ENCODE peak calls at places on chromosomes 11 and 22, in seven cellular contexts. One of them, this sample, is unnamed.

GRCh38 chr11:72924568-72925190 is 110.5 kb downstream of the ATG16L2 start:
- DNase-seq in GM13976: peak
- DNase-seq in GM20000: no peak
- DNase-seq in AG04450: no peak
- DNase-seq in bronchial epithelial cell: peak
- DNase-seq in AG09309: peak
- DNase-seq in GM12865: peak
- DNase-seq in this sample: peak

GRCh38 chr11:62295504-62295903 is 3.4 kb downstream of the SCGB1D4 start:
- DNase-seq in GM12865: peak
- DNase-seq in GM13976: no peak
- DNase-seq in GM20000: no peak
- DNase-seq in AG04450: no peak
- DNase-seq in bronchial epithelial cell: peak
- DNase-seq in AG09309: no peak
- DNase-seq in this sample: no peak

GRCh38 chr11:104968856-104969776 is 742 bp upstream of the CASP4 start:
- DNase-seq in AG09309: no peak
- DNase-seq in GM20000: peak
- DNase-seq in AG04450: no peak
- DNase-seq in bronchial epithelial cell: no peak
- DNase-seq in GM12865: no peak
- DNase-seq in GM13976: no peak
- DNase-seq in this sample: no peak

GRCh38 chr11:62922189-62922589 is 1.0 kb upstream of the CHRM1 start:
- DNase-seq in bronchial epithelial cell: peak
- DNase-seq in AG04450: no peak
- DNase-seq in AG09309: no peak
- DNase-seq in GM12865: no peak
- DNase-seq in GM13976: no peak
- DNase-seq in GM20000: no peak
- DNase-seq in this sample: no peak

GRCh38 chr11:35761887-35762286 is 99.3 kb downstream of the TRIM44 start:
- DNase-seq in AG04450: no peak
- DNase-seq in bronchial epithelial cell: no peak
- DNase-seq in GM12865: no peak
- DNase-seq in AG09309: no peak
- DNase-seq in GM13976: no peak
- DNase-seq in GM20000: no peak
- DNase-seq in this sample: no peak

GRCh38 chr22:42308887-42309468 is 38.5 kb upstream of the TCF20 start:
- DNase-seq in bronchial epithelial cell: no peak
- DNase-seq in AG04450: no peak
- DNase-seq in GM20000: no peak
- DNase-seq in GM12865: no peak
- DNase-seq in AG09309: no peak
- DNase-seq in GM13976: no peak
- DNase-seq in this sample: no peak

GRCh38 chr22:30804626-30805025 is 110.0 kb downstream of the OSBP2 start:
- DNase-seq in GM20000: no peak
- DNase-seq in AG09309: no peak
- DNase-seq in GM12865: no peak
- DNase-seq in bronchial epithelial cell: no peak
- DNase-seq in GM13976: no peak
- DNase-seq in AG04450: no peak
- DNase-seq in this sample: no peak

GRCh38 chr11:9269492-9270030 is 4.4 kb upstream of the DENND5A start:
- DNase-seq in GM20000: no peak
- DNase-seq in AG09309: no peak
- DNase-seq in GM13976: no peak
- DNase-seq in GM12865: no peak
- DNase-seq in bronchial epithelial cell: no peak
- DNase-seq in AG04450: no peak
- DNase-seq in this sample: no peak

GRCh38 chr22:20647586-20648305 is 126.2 kb upstream of the SERPIND1 start:
- DNase-seq in GM20000: no peak
- DNase-seq in bronchial epithelial cell: no peak
- DNase-seq in AG04450: no peak
- DNase-seq in AG09309: no peak
- DNase-seq in GM12865: no peak
- DNase-seq in GM13976: no peak
- DNase-seq in this sample: no peak

GRCh38 chr22:28949788-28950187 is 66.4 kb downstream of the ZNRF3 start:
- DNase-seq in AG09309: peak
- DNase-seq in AG04450: no peak
- DNase-seq in GM13976: no peak
- DNase-seq in GM12865: no peak
- DNase-seq in GM20000: no peak
- DNase-seq in bronchial epithelial cell: no peak
- DNase-seq in this sample: no peak

GRCh38 chr11:113014731-113015455 is 53.7 kb downstream of the NCAM1 start:
- DNase-seq in GM13976: no peak
- DNase-seq in GM20000: no peak
- DNase-seq in AG09309: no peak
- DNase-seq in AG04450: no peak
- DNase-seq in GM12865: peak
- DNase-seq in bronchial epithelial cell: peak
- DNase-seq in this sample: no peak

GRCh38 chr11:67638535-67639437 is 777 bp downstream of the TBX10 start:
- DNase-seq in bronchial epithelial cell: no peak
- DNase-seq in AG04450: no peak
- DNase-seq in AG09309: no peak
- DNase-seq in GM12865: no peak
- DNase-seq in GM20000: no peak
- DNase-seq in GM13976: no peak
- DNase-seq in this sample: no peak

GRCh38 chr22:36764641-36765040 is 11.3 kb downstream of the IFT27 start:
- DNase-seq in GM20000: no peak
- DNase-seq in GM12865: no peak
- DNase-seq in AG04450: no peak
- DNase-seq in GM13976: no peak
- DNase-seq in bronchial epithelial cell: no peak
- DNase-seq in AG09309: no peak
- DNase-seq in this sample: no peak

GRCh38 chr22:17057959-17058814 is 26.6 kb upstream of the IL17RA start:
- DNase-seq in AG09309: peak
- DNase-seq in GM20000: peak
- DNase-seq in GM12865: peak
- DNase-seq in bronchial epithelial cell: peak
- DNase-seq in GM13976: peak
- DNase-seq in AG04450: peak
- DNase-seq in this sample: peak

GRCh38 chr22:33438273-33438672 is 380.1 kb upstream of the SYN3 start:
- DNase-seq in bronchial epithelial cell: peak
- DNase-seq in GM13976: no peak
- DNase-seq in GM12865: peak
- DNase-seq in AG09309: peak
- DNase-seq in GM20000: no peak
- DNase-seq in AG04450: peak
- DNase-seq in this sample: no peak

GRCh38 chr22:38923463-38924196 is 33.8 kb upstream of the APOBEC3A start:
- DNase-seq in GM12865: no peak
- DNase-seq in AG04450: peak
- DNase-seq in AG09309: peak
- DNase-seq in GM13976: no peak
- DNase-seq in bronchial epithelial cell: peak
- DNase-seq in GM20000: no peak
- DNase-seq in this sample: no peak

GRCh38 chr11:68714047-68714856 is 29.9 kb downstream of the GAL start:
- DNase-seq in GM12865: no peak
- DNase-seq in GM20000: no peak
- DNase-seq in GM13976: no peak
- DNase-seq in AG09309: no peak
- DNase-seq in bronchial epithelial cell: no peak
- DNase-seq in AG04450: no peak
- DNase-seq in this sample: no peak

GRCh38 chr11:106395716-106396349 is 318.4 kb downstream of the AASDHPPT start:
- DNase-seq in AG09309: no peak
- DNase-seq in bronchial epithelial cell: no peak
- DNase-seq in GM13976: no peak
- DNase-seq in GM20000: no peak
- DNase-seq in AG04450: no peak
- DNase-seq in GM12865: no peak
- DNase-seq in this sample: no peak

GRCh38 chr11:36130401-36130800 is 158.8 kb downstream of the COMMD9 start:
- DNase-seq in bronchial epithelial cell: peak
- DNase-seq in GM13976: no peak
- DNase-seq in AG09309: no peak
- DNase-seq in GM12865: no peak
- DNase-seq in AG04450: peak
- DNase-seq in GM20000: no peak
- DNase-seq in this sample: no peak

GRCh38 chr11:84524422-84525051 is 1102.6 kb downstream of the DLG2 start:
- DNase-seq in GM12865: peak
- DNase-seq in GM20000: peak
- DNase-seq in AG09309: no peak
- DNase-seq in GM13976: peak
- DNase-seq in bronchial epithelial cell: peak
- DNase-seq in AG04450: no peak
- DNase-seq in this sample: peak

GRCh38 chr11:17014774-17015638 is 792 bp upstream of the PLEKHA7 start:
- DNase-seq in GM20000: peak
- DNase-seq in GM12865: peak
- DNase-seq in bronchial epithelial cell: peak
- DNase-seq in AG04450: no peak
- DNase-seq in AG09309: no peak
- DNase-seq in GM13976: peak
- DNase-seq in this sample: peak

GRCh38 chr11:76838422-76839068 is 22.2 kb upstream of the ACER3 start:
- DNase-seq in bronchial epithelial cell: no peak
- DNase-seq in AG09309: no peak
- DNase-seq in GM20000: no peak
- DNase-seq in GM12865: no peak
- DNase-seq in GM13976: no peak
- DNase-seq in AG04450: no peak
- DNase-seq in this sample: no peak

GRCh38 chr11:27183672-27184457 is 143.2 kb downstream of the BBOX1 start:
- DNase-seq in AG09309: peak
- DNase-seq in bronchial epithelial cell: peak
- DNase-seq in GM13976: peak
- DNase-seq in GM12865: peak
- DNase-seq in AG04450: peak
- DNase-seq in GM20000: peak
- DNase-seq in this sample: peak

GRCh38 chr11:39239553-39239952 is 2219.9 kb downstream of the LRRC4C start:
- DNase-seq in GM13976: no peak
- DNase-seq in bronchial epithelial cell: no peak
- DNase-seq in AG09309: no peak
- DNase-seq in AG04450: no peak
- DNase-seq in GM20000: no peak
- DNase-seq in GM12865: no peak
- DNase-seq in this sample: no peak

GRCh38 chr22:30452861-30453260 is 19.0 kb downstream of the SEC14L3 start:
- DNase-seq in AG04450: no peak
- DNase-seq in GM12865: no peak
- DNase-seq in GM20000: no peak
- DNase-seq in AG09309: no peak
- DNase-seq in GM13976: no peak
- DNase-seq in bronchial epithelial cell: no peak
- DNase-seq in this sample: no peak

GRCh38 chr11:28964811-28965210 is 856.6 kb downstream of the METTL15 start:
- DNase-seq in GM12865: no peak
- DNase-seq in GM13976: no peak
- DNase-seq in AG04450: no peak
- DNase-seq in GM20000: no peak
- DNase-seq in AG09309: no peak
- DNase-seq in bronchial epithelial cell: no peak
- DNase-seq in this sample: no peak
- TF ChIP-seq CTCF in GM12865: no peak
- TF ChIP-seq CTCF in GM13976: no peak
- TF ChIP-seq CTCF in AG04450: no peak
- TF ChIP-seq CTCF in GM20000: no peak
- TF ChIP-seq CTCF in AG09309: no peak
- TF ChIP-seq CTCF in bronchial epithelial cell: no peak
- TF ChIP-seq CTCF in this sample: no peak

DNA sequence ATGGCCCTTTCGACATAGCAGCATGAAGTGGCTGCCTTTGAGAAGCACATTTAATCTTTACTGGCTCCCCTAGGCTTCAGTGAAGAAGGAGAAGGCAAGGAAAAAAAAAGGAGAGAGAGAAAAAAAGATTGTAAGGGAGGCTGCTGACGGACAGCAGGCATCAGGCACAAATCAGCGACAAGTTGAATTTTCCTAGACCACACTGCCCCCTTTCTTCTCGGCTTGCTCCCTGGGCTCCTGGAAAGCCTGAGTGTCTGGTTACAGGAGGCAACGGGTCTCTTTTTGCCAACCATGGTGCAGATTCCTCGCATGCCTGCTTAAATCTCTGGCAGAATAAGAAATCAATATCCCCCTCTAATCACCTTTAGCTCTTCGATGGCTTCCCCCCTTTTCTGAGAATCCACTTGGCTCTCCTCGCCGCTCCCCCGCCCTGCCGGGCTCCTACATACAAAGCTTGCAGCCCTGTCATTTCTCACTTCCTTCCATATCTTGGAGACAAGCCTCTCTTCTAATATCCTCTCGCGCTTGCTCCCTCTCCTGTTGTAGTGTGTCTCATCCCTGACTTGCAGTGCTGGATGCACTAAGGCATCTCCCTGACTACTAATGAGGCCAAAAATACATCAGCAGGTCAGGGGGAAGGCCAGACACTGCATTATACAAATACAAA is 14.3 kb downstream of the BLID start:
- DNase-seq in GM12865: no peak
- DNase-seq in GM20000: no peak
- DNase-seq in GM13976: no peak
- DNase-seq in AG04450: peak
- DNase-seq in bronchial epithelial cell: peak
- DNase-seq in AG09309: peak
- DNase-seq in this sample: no peak
- TF ChIP-seq CTCF in GM12865: no peak
- TF ChIP-seq CTCF in GM20000: no peak
- TF ChIP-seq CTCF in GM13976: no peak
- TF ChIP-seq CTCF in AG04450: peak
- TF ChIP-seq CTCF in bronchial epithelial cell: peak
- TF ChIP-seq CTCF in AG09309: peak
- TF ChIP-seq CTCF in this sample: no peak

GRCh38 chr11:131867457-131868257 is 497.2 kb downstream of the NTM start:
- DNase-seq in AG09309: peak
- DNase-seq in GM13976: peak
- DNase-seq in AG04450: peak
- DNase-seq in GM12865: peak
- DNase-seq in GM20000: peak
- DNase-seq in bronchial epithelial cell: peak
- DNase-seq in this sample: peak
- TF ChIP-seq CTCF in AG09309: peak
- TF ChIP-seq CTCF in GM13976: peak
- TF ChIP-seq CTCF in AG04450: peak
- TF ChIP-seq CTCF in GM12865: peak
- TF ChIP-seq CTCF in GM20000: peak
- TF ChIP-seq CTCF in bronchial epithelial cell: peak
- TF ChIP-seq CTCF in this sample: peak

GRCh38 chr11:4433852-4434251 is 15.2 kb upstream of the OR52K2 start:
- DNase-seq in GM13976: no peak
- DNase-seq in bronchial epithelial cell: peak
- DNase-seq in GM20000: no peak
- DNase-seq in AG09309: no peak
- DNase-seq in AG04450: no peak
- DNase-seq in GM12865: no peak
- DNase-seq in this sample: no peak

GRCh38 chr11:4441500-4441899 is 7.6 kb upstream of the OR52K2 start:
- DNase-seq in GM20000: no peak
- DNase-seq in AG09309: no peak
- DNase-seq in GM13976: no peak
- DNase-seq in GM12865: no peak
- DNase-seq in AG04450: no peak
- DNase-seq in bronchial epithelial cell: no peak
- DNase-seq in this sample: no peak

GRCh38 chr11:4436424-4436823 is 12.7 kb upstream of the OR52K2 start:
- DNase-seq in AG09309: no peak
- DNase-seq in GM12865: no peak
- DNase-seq in AG04450: no peak
- DNase-seq in bronchial epithelial cell: no peak
- DNase-seq in GM20000: no peak
- DNase-seq in GM13976: no peak
- DNase-seq in this sample: no peak
- TF ChIP-seq CTCF in AG09309: no peak
- TF ChIP-seq CTCF in GM12865: no peak
- TF ChIP-seq CTCF in AG04450: no peak
- TF ChIP-seq CTCF in bronchial epithelial cell: no peak
- TF ChIP-seq CTCF in GM20000: no peak
- TF ChIP-seq CTCF in GM13976: no peak
- TF ChIP-seq CTCF in this sample: no peak